ENCODE peak calls at places on chromosomes 13 and 19, in six cellular contexts. W, F, H, D, O and C are unnamed samples.

GRCh38 chr19:3276341-3276799 is 51.9 kb downstream of the CELF5 start:
- DNase-seq in W (peak; percentile 95), O (peak; percentile 60), H (peak; percentile 5), D (peak; percentile 56), F (peak; percentile 95), C (no peak)

GRCh38 chr19:48596679-48597465 is 9.7 kb upstream of the SPACA4 start:
- DNase-seq in W (no peak), D (no peak), F (no peak), H (no peak), O (no peak), C (no peak)

GRCh38 chr13:97719759-97720158 is 233.7 kb upstream of the IPO5 start:
- DNase-seq in F (no peak), H (no peak), O (no peak), D (no peak), W (no peak), C (peak; percentile 12)

GRCh38 chr19:16625183-16625958 is 2.6 kb downstream of the MED26 start:
- DNase-seq in O (no peak), D (no peak), H (no peak), W (no peak), F (no peak), C (no peak)

GRCh38 chr13:31052478-31052877 is 109.2 kb downstream of the HSPH1 start:
- DNase-seq in W (no peak), O (no peak), D (no peak), F (no peak), H (no peak), C (no peak)

GRCh38 chr19:45306040-45306439 is 16.6 kb downstream of the CKM start:
- DNase-seq in O (no peak), H (no peak), F (no peak), D (no peak), W (no peak), C (no peak)

GRCh38 chr13:41352935-41353801 is 42.1 kb downstream of the NAA16 start:
- DNase-seq in H (no peak), O (peak; percentile 35), W (peak; percentile 62), F (no peak), D (no peak), C (no peak)

GRCh38 chr13:37361608-37362007 is 237.0 kb downstream of the POSTN start:
- DNase-seq in H (no peak), D (no peak), W (no peak), F (no peak), O (no peak), C (no peak)

GRCh38 chr19:31338069-31338767 is 11.0 kb downstream of the TSHZ3 start:
- DNase-seq in D (no peak), H (peak; percentile 25), O (peak; percentile 18), F (no peak), W (peak; percentile 89), C (no peak)

GRCh38 chr13:91045351-91046034 is 302.0 kb upstream of the MIR17HG start:
- DNase-seq in W (peak; percentile 25), O (no peak), D (no peak), F (no peak), H (no peak), C (no peak)

GRCh38 chr19:45218887-45219780 is 26.1 kb downstream of the EXOC3L2 start:
- DNase-seq in W (no peak), F (no peak), O (no peak), H (no peak), D (no peak), C (no peak)

GRCh38 chr13:101019126-101019525 is 344.5 kb upstream of the TMTC4 start:
- DNase-seq in H (no peak), W (no peak), F (no peak), D (no peak), O (no peak), C (no peak)

GRCh38 chr13:68540244-68540643 is 1310.1 kb upstream of the PCDH9 start:
- DNase-seq in H (no peak), F (no peak), O (no peak), D (no peak), W (no peak), C (no peak)

GRCh38 chr13:94128430-94128829 is 351.1 kb downstream of the DCT start:
- DNase-seq in H (peak; percentile 68), F (no peak), W (no peak), O (no peak), D (no peak), C (no peak)

GRCh38 chr13:24253520-24254150 is 55.7 kb upstream of the C1QTNF9 start:
- DNase-seq in D (no peak), W (no peak), O (no peak), F (no peak), H (no peak), C (no peak)

GRCh38 chr13:100361504-100361903 is 227.1 kb downstream of the GGACT start:
- DNase-seq in F (no peak), D (no peak), W (no peak), O (no peak), H (no peak), C (no peak)

GRCh38 chr13:99366075-99366987 is 59.1 kb upstream of the GPR183 start:
- DNase-seq in W (no peak), O (no peak), H (no peak), D (no peak), F (no peak), C (no peak)

GRCh38 chr19:55103190-55103589 is 14.2 kb downstream of the PPP1R12C start:
- DNase-seq in O (no peak), H (no peak), D (no peak), F (no peak), W (no peak), C (no peak)

GRCh38 chr19:44626067-44626624 is 12.8 kb downstream of the IGSF23 start:
- DNase-seq in D (peak; percentile 70), W (no peak), H (no peak), F (no peak), O (peak; percentile 89), C (no peak)

GRCh38 chr19:13430790-13431582 is 75.3 kb downstream of the CACNA1A start:
- DNase-seq in O (peak; percentile 33), H (no peak), D (no peak), F (no peak), W (peak; percentile 87), C (no peak)

DNA sequence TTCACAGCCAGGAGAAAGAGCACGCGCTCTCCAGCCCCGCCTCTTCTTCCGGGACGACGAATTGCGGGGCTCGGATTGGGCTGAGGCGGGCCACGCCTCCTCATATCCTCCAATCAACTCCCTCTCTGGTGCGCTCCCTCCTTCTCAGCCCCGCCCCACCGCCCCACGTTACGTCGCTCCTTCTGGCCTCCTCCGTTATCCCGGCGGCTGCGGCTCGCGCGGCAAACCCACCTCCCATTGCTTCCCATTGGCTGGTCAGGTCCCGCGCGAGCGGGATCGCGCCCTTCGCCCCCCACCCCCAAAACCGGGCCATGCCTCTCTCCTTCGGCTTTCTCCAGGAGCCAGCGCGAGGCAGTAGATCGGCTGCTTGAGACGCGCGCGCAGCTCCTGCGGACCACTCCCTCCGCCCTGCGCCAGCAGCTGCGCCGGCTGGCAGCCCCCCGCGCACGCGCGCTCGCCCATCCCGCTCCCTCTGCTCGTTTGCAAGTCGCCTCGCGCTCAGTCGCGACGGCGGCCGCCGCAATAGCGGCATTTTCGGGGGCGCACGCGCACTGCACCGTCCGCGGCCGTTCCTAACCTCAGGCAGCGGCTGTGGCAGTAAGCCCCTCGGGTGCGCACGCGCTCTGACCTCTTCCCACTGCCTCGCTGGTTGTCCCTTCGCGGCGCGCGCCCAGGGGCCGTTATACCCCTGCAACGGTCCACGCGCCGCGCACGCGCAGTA is 512 bp upstream of the ARHGAP35 start:
- DNase-seq in F (peak; percentile 95), D (peak; percentile 98), H (peak; percentile 98), W (peak; percentile 99), O (peak; percentile 96), C (peak; percentile 99)
- H3K4me1 ChIP-seq in F (peaks cover 5% of the 10 kb centered on the region), D (no peaks in the 10 kb centered on the region), H (peaks cover 21% of the 10 kb centered on the region), W (peaks cover 40% of the 10 kb centered on the region), O (peaks cover 62% of the 10 kb centered on the region), C (peaks cover 65% of the 10 kb centered on the region)

DNA sequence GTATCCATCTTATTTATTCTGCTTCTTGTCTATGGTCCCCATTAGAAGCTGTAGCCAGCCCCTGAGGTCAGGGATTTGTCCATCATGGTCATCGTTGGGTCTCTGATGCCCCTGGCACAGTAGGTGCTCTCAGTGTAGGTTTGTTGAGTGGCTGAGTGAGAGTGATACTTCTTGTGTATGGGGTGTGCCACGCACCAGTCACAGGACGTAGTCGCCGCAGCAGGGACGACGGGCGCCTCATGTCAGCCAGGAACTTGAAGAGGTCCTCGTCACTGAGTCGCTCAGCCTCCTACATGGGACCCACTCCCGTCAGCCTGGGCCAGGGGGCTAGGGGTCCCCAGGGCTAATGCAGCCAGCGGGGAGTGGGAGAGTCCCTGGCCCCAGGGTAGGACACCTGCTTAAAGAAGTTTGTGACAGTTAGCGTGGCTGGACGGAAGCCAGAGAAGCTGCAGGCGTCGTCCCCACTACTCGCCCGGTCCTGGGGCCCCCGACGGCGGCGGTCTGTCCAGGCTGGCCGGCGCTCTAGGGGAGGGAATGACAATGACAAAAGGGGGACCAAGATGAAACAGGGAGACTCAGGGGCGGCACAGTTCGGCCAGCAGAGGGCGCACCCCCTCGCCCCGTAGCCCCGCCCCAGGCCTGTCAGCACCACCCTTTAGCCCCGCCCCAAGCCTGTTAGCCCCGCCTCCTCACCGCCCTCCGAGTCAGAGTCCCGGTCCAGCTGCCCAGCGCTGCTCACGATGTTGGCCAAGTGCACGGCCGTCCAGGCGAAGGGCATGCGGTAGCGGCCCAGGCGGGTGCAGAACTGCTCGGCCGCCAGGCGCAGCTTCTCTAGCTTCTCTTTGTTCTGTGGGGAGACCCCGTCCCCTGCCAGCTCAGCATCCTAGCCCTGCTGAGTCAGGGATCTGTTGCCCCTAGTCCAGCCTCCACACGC is 3.7 kb downstream of the ANGPTL8 start:
- DNase-seq in W (peak; percentile 95), O (peak; percentile 61), D (peak; percentile 59), H (peak; percentile 79), F (peak; percentile 70), C (peak; percentile 98)
- TF ChIP-seq POLR2AphosphoS5 in W (no peak), O (peak; percentile 62), D (no peak), H (peak; percentile 25), F (no peak), C (peak; percentile 69)

DNA sequence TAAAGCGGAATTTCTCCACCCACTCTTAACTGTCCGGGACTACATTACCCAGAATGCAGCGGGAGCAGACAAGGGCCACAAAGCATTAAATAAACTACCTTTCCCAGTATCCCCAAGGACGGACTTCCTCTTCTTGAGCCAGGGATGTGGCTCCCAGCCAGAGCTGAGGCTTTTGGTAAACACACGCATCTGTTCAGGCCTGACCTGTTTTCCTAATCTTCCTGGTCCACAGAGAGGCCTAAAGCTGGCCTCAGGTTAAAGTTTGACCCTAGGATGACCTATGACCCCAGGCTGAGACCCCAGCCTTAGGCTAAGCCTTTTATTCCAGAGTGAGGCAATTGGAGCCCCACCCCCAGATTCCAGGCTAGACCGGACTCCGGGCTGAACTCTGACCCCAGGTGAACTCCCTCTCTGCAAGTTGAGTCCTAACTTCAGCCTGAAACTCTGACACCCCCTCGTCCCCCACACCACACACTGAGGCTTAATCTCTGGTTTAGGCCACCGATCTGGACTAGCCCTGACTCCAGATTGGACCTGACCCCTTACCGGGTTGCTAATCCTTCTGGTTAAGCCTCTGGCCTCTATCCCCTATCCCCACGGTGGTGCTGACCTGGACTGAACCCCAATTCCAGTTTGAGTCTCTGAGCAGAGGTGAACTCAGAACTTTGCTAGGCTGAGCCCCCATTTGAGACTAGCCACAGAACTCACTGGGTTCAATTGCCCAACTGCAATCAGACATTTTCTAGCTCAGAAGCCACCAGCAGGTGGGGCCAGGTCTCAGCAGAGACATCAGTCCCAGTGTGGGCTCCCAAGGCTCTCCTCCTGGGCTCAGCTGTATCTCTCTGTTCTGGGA is 719 bp upstream of the GPR108 start:
- DNase-seq in F (no peak), O (peak; percentile 87), D (peak; percentile 82), W (peak; percentile 83), H (peak; percentile 100), C (peak; percentile 99)
- TF ChIP-seq CTCF in F (peak; percentile 75), O (peak; percentile 92), D (peak; percentile 52), W (peak; percentile 65), H (peak; percentile 55), C (peak; percentile 66)

DNA sequence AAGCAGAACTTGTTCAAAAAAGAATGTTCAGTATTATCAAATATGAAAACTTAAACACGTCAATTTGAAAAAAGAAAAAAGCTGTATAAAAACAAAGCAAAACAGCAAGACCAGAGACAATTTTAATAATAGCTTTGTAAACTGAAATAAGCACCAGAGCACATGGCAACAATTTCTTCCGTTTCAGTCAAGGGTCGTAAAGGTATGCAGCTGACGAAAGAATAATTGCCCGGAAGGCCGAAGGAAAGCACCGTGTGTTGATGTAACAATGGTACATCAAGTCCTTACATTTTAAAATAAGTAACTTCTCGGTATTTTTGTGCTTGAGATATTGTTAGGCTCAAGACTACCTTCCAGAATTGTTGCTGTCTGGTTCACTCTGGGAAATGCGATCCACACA is 1.7 kb downstream of the PROSER1 start:
- DNase-seq in H (no peak), F (no peak), D (no peak), O (peak; percentile 25), W (peak; percentile 50), C (no peak)
- H3K4me1 ChIP-seq in H (no peaks in the 10 kb centered on the region), F (peaks cover 2% of the 10 kb centered on the region), D (no peaks in the 10 kb centered on the region), O (peaks cover 39% of the 10 kb centered on the region), W (peaks cover 19% of the 10 kb centered on the region), C (peaks cover 59% of the 10 kb centered on the region)